ENCODE peak calls at places on chromosomes 2 and 18, in ten cellular contexts. S is tibial artery; F is stimulated activated CD4-positive, alpha-beta T cell treated with anti-CD3 and anti-CD28 coated beads, Interleukin-1b, Interleukin-23, amount 100 ng/mL, for 24 hours; J is dermis blood vessel endothelial cell; B is dorsolateral prefrontal cortex; N is AG04450; A is heart left ventricle; Q is prostate gland; U is HuH-7.5; W is GM12892. I is an unnamed sample.

GRCh38 chr2:120442923-120443571 is 97.1 kb downstream of the INHBB start:
- DNase-seq in Q (peak), B (no peak), N (no peak), F (peak), J (no peak), S (peak), U (no peak), W (peak), A (no peak), I (no peak)

GRCh38 chr2:39607538-39608211 is 58.0 kb upstream of the TMEM178A start:
- DNase-seq in B (no peak), Q (no peak), S (no peak), N (no peak), W (no peak), F (no peak), A (no peak), J (no peak), U (no peak), I (no peak)

GRCh38 chr2:84904151-84904550 is 1.3 kb upstream of the TMSB10 start:
- DNase-seq in B (no peak), F (no peak), J (no peak), N (no peak), A (no peak), W (no peak), U (no peak), S (no peak), Q (no peak), I (no peak)

GRCh38 chr2:123913266-123913810 is 111.7 kb upstream of the CNTNAP5 start:
- DNase-seq in J (no peak), Q (no peak), S (no peak), A (no peak), B (no peak), U (no peak), F (no peak), N (no peak), W (no peak), I (no peak)

GRCh38 chr2:30688956-30689401 is 118.3 kb downstream of the CAPN13 start:
- DNase-seq in F (no peak), N (no peak), B (no peak), A (no peak), U (no peak), Q (no peak), S (peak), J (no peak), W (no peak), I (no peak)

GRCh38 chr18:44598514-44598913 is 82.2 kb upstream of the SETBP1 start:
- DNase-seq in Q (no peak), S (no peak), W (no peak), A (no peak), U (no peak), B (no peak), J (no peak), N (no peak), F (no peak), I (no peak)

GRCh38 chr2:85994897-85995647 is 106.3 kb upstream of the ST3GAL5 start:
- DNase-seq in Q (no peak), A (no peak), N (no peak), U (no peak), B (no peak), S (no peak), F (no peak), J (no peak), W (no peak), I (no peak)

GRCh38 chr2:96156926-96157648 is 11.8 kb upstream of the DUSP2 start:
- DNase-seq in N (no peak), W (no peak), J (no peak), F (no peak), A (peak), U (no peak), B (no peak), S (no peak), Q (no peak), I (no peak)

GRCh38 chr18:55502346-55502710 is 85.7 kb downstream of the TCF4 start:
- DNase-seq in J (peak), N (no peak), B (no peak), W (no peak), F (no peak), U (no peak), S (no peak), A (no peak), Q (no peak), I (no peak)

GRCh38 chr18:23871410-23871809 is 143.1 kb upstream of the TTC39C start:
- DNase-seq in N (no peak), Q (no peak), J (peak), A (peak), B (no peak), U (no peak), F (no peak), S (no peak), W (no peak), I (peak)

GRCh38 chr2:88831071-88831791 is 139.8 kb downstream of the RPIA start:
- DNase-seq in F (no peak), J (peak), U (no peak), W (no peak), B (no peak), S (no peak), N (no peak), A (no peak), Q (no peak), I (no peak)

GRCh38 chr2:197191177-197191947 is 119.2 kb downstream of the ANKRD44 start:
- DNase-seq in A (no peak), B (no peak), N (no peak), F (no peak), W (no peak), S (no peak), J (peak), U (peak), Q (no peak), I (no peak)

GRCh38 chr2:189657867-189658266 is 3.4 kb upstream of the ASNSD1 start:
- DNase-seq in A (no peak), F (no peak), U (no peak), B (no peak), N (no peak), S (no peak), Q (no peak), W (no peak), J (no peak), I (peak)

GRCh38 chr2:181673178-181673577 is 7.1 kb downstream of the NEUROD1 start:
- DNase-seq in J (peak), U (no peak), Q (no peak), S (no peak), B (no peak), F (no peak), W (no peak), N (no peak), A (no peak), I (no peak)

GRCh38 chr2:166494140-166494544 is at the start of gene SCN7A:
- DNase-seq in W (no peak), N (peak), Q (peak), B (peak), A (peak), F (no peak), U (no peak), S (peak), J (no peak), I (no peak)

GRCh38 chr2:222714361-222715256 is 43.2 kb downstream of the MOGAT1 start:
- DNase-seq in N (no peak), Q (no peak), F (no peak), B (no peak), A (no peak), U (no peak), S (no peak), J (no peak), W (no peak), I (no peak)

GRCh38 chr2:17912266-17912691 is 33.8 kb downstream of the KCNS3 start:
- DNase-seq in F (no peak), N (no peak), A (no peak), B (no peak), W (no peak), Q (no peak), S (no peak), J (no peak), U (no peak), I (peak)

GRCh38 chr2:53820038-53820437 is 33.2 kb downstream of the ERLEC1 start:
- DNase-seq in U (no peak), W (no peak), B (no peak), J (no peak), S (no peak), F (no peak), Q (no peak), A (no peak), N (no peak), I (no peak)

GRCh38 chr2:20638014-20638413 is 12.9 kb downstream of the HS1BP3 start:
- DNase-seq in A (peak), S (no peak), U (no peak), W (no peak), N (no peak), F (no peak), Q (no peak), B (no peak), J (no peak), I (no peak)

GRCh38 chr18:48923746-48924580 is 26.8 kb downstream of the SMAD7 start:
- DNase-seq in B (no peak), J (no peak), A (no peak), S (peak), N (no peak), W (peak), Q (no peak), F (no peak), U (no peak), I (peak)

GRCh38 chr2:145563752-145564615 is 1044.1 kb upstream of the ZEB2 start:
- DNase-seq in A (no peak), B (no peak), Q (peak), S (no peak), F (no peak), J (no peak), N (peak), U (no peak), W (no peak), I (no peak)

GRCh38 chr2:67451086-67451832 is 54.1 kb downstream of the ETAA1 start:
- DNase-seq in S (no peak), J (peak), N (peak), Q (peak), B (no peak), W (no peak), U (no peak), F (no peak), A (no peak), I (no peak)

GRCh38 chr2:181656450-181657261 is at the start of gene CERKL:
- DNase-seq in B (no peak), J (no peak), S (no peak), N (no peak), F (no peak), A (peak), Q (peak), W (peak), U (peak), I (peak)

GRCh38 chr2:222670191-222671038 is 1.0 kb upstream of the MOGAT1 start:
- DNase-seq in J (no peak), W (no peak), F (no peak), U (no peak), N (no peak), S (no peak), A (no peak), Q (no peak), B (no peak), I (no peak)

GRCh38 chr2:223528036-223528435 is 74.1 kb downstream of the SCG2 start:
- DNase-seq in U (no peak), J (peak), Q (no peak), F (no peak), N (peak), S (no peak), B (no peak), A (no peak), W (no peak), I (no peak)

GRCh38 chr2:176709991-176710390 is 440.7 kb downstream of the MTX2 start:
- DNase-seq in U (no peak), A (no peak), W (no peak), F (no peak), B (no peak), S (no peak), J (no peak), Q (no peak), N (no peak), I (no peak)

GRCh38 chr2:152743004-152743403 is 24.6 kb downstream of the ARL6IP6 start:
- DNase-seq in J (peak), A (no peak), F (no peak), B (no peak), U (peak), W (no peak), S (no peak), N (no peak), Q (no peak), I (no peak)

GRCh38 chr2:207825033-207825957 is 55.6 kb upstream of the FZD5 start:
- DNase-seq in F (no peak), B (no peak), S (no peak), U (no peak), J (no peak), W (no peak), A (no peak), N (no peak), Q (no peak), I (no peak)

GRCh38 chr2:188235364-188235763 is 56.3 kb upstream of the GULP1 start:
- DNase-seq in N (no peak), F (no peak), U (no peak), Q (no peak), S (no peak), B (no peak), W (no peak), J (no peak), A (no peak), I (no peak)